ENCODE peak calls at places on chromosomes 13 and 19, in seven cellular contexts. X is HCT116, O is H1, A is GM12878, K is SK-N-SH, N is K562, B is HepG2. H is an unnamed sample.

GRCh38 chr13:24456396-24456795 is 56.2 kb downstream of the PARP4 start:
- DNase-seq in X (no peak), O (no peak), A (no peak), K (no peak), N (no peak), B (no peak), H (no peak)

GRCh38 chr19:50455992-50456391 is 20.3 kb upstream of the EMC10 start:
- DNase-seq in X (no peak), O (no peak), A (no peak), K (no peak), N (no peak), B (no peak), H (no peak)

GRCh38 chr13:100828226-100828625 is 153.6 kb upstream of the TMTC4 start:
- DNase-seq in X (no peak), O (peak; percentile 3), A (no peak), K (peak; percentile 28), N (no peak), B (peak; percentile 42), H (no peak)

GRCh38 chr19:45428385-45429231 is 4.9 kb upstream of the ERCC1 start:
- DNase-seq in X (no peak), O (no peak), A (no peak), K (peak; percentile 83), N (peak; percentile 74), B (no peak), H (no peak)

GRCh38 chr13:40819797-40820315 is 30.4 kb downstream of the SLC25A15 start:
- DNase-seq in X (no peak), O (no peak), A (no peak), K (no peak), N (no peak), B (no peak), H (no peak)

GRCh38 chr13:109451726-109452125 is 334.7 kb downstream of the IRS2 start:
- DNase-seq in X (no peak), O (no peak), A (no peak), K (peak; percentile 6), N (no peak), B (no peak), H (no peak)

GRCh38 chr19:41226874-41227390 is 7.9 kb downstream of the AXL start:
- DNase-seq in X (no peak), O (no peak), A (no peak), K (no peak), N (no peak), B (no peak), H (no peak)

GRCh38 chr19:17402982-17403855 is 2.2 kb downstream of the BST2 start:
- DNase-seq in X (no peak), O (no peak), A (no peak), K (peak; percentile 98), N (peak; percentile 98), B (no peak), H (no peak)

GRCh38 chr13:107884564-107884963 is 330.8 kb downstream of the LIG4 start:
- DNase-seq in X (no peak), O (no peak), A (no peak), K (no peak), N (peak; percentile 51), B (no peak), H (no peak)

GRCh38 chr13:96089749-96090239 is at the start of gene HS6ST3:
- DNase-seq in X (peak; percentile 10), O (peak; percentile 38), A (no peak), K (peak; percentile 79), N (peak; percentile 14), B (no peak), H (no peak)

GRCh38 chr19:11381535-11382369 is 2.4 kb downstream of the EPOR start:
- DNase-seq in X (peak; percentile 90), O (no peak), A (peak; percentile 66), K (peak; percentile 82), N (no peak), B (no peak), H (no peak)

GRCh38 chr19:1284293-1284978 is 1.2 kb upstream of the EFNA2 start:
- DNase-seq in X (no peak), O (no peak), A (no peak), K (no peak), N (no peak), B (no peak), H (no peak)

GRCh38 chr13:63435668-63436275 is 2020.1 kb upstream of the PCDH20 start:
- DNase-seq in X (peak; percentile 3), O (no peak), A (no peak), K (no peak), N (no peak), B (no peak), H (peak; percentile 18)

GRCh38 chr13:110869231-110869804 is 45.6 kb downstream of the ANKRD10 start:
- DNase-seq in X (no peak), O (no peak), A (no peak), K (no peak), N (peak; percentile 35), B (no peak), H (no peak)

GRCh38 chr19:6577410-6578125 is 13.4 kb downstream of the CD70 start:
- DNase-seq in X (no peak), O (no peak), A (peak; percentile 96), K (no peak), N (peak; percentile 36), B (no peak), H (no peak)

GRCh38 chr19:12042893-12043292 is 7.4 kb upstream of the ZNF433 start:
- DNase-seq in X (no peak), O (no peak), A (no peak), K (no peak), N (no peak), B (peak; percentile 28), H (no peak)

GRCh38 chr13:63092461-63092860 is 1676.8 kb upstream of the PCDH20 start:
- DNase-seq in X (no peak), O (no peak), A (no peak), K (no peak), N (no peak), B (no peak), H (no peak)

GRCh38 chr13:71525004-71525403 is 342.0 kb downstream of the DACH1 start:
- DNase-seq in X (no peak), O (no peak), A (no peak), K (no peak), N (no peak), B (no peak), H (no peak)

GRCh38 chr19:33350538-33351309 is 22.8 kb upstream of the CEBPG start:
- DNase-seq in X (no peak), O (no peak), A (no peak), K (no peak), N (no peak), B (no peak), H (no peak)

GRCh38 chr19:35549174-35549788 is 3.9 kb downstream of the TMEM147 start:
- DNase-seq in X (peak; percentile 34), O (no peak), A (no peak), K (peak; percentile 83), N (peak; percentile 79), B (peak; percentile 76), H (peak; percentile 33)

GRCh38 chr13:104953588-104953987 is 1581.9 kb downstream of the EFNB2 start:
- DNase-seq in X (no peak), O (no peak), A (no peak), K (peak; percentile 14), N (no peak), B (no peak), H (no peak)
- TF ChIP-seq SIN3A in X (no peak), O (no peak), A (no peak), K (no peak), N (no peak), B (no peak), H (no peak)

GRCh38 chr13:73902296-73902695 is 231.9 kb downstream of the KLF12 start:
- DNase-seq in X (no peak), O (no peak), A (no peak), K (no peak), N (no peak), B (no peak), H (no peak)

GRCh38 chr13:73900591-73900990 is 233.6 kb downstream of the KLF12 start:
- DNase-seq in X (no peak), O (no peak), A (no peak), K (no peak), N (no peak), B (no peak), H (no peak)

GRCh38 chr13:73901324-73902068 is 232.7 kb downstream of the KLF12 start:
- DNase-seq in X (no peak), O (no peak), A (no peak), K (no peak), N (no peak), B (no peak), H (no peak)

GRCh38 chr13:73898276-73898675 is 235.9 kb downstream of the KLF12 start:
- DNase-seq in X (no peak), O (no peak), A (no peak), K (peak; percentile 8), N (no peak), B (no peak), H (no peak)

DNA sequence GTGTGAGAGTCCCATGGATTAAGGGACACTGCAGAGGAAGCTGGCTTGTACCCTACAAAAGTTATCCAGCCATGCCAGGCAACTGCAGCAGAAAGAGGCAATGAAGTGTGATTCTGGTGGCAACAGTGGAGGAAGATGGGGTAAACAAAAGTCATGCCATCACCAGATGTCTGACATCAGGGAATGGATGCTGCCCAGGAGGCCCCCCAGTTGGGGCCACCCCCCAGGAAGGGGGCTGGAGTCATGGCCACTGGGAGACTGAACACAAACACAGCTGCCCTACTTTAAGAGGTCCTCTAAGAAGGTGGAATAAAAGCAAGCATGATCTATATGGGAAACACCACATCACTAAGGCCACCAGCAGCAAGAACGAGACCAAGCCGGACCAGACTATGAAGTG is 235.3 kb downstream of the KLF12 start:
- DNase-seq in X (no peak), O (no peak), A (no peak), K (no peak), N (no peak), B (no peak), H (no peak)
- TF ChIP-seq SIN3A in X (no peak), O (no peak), A (no peak), K (no peak), N (no peak), B (no peak), H (no peak)

GRCh38 chr13:65679240-65679639 is 1550.9 kb downstream of the PCDH9 start:
- DNase-seq in X (no peak), O (no peak), A (no peak), K (no peak), N (no peak), B (no peak), H (no peak)

GRCh38 chr13:65677906-65678305 is 1552.2 kb downstream of the PCDH9 start:
- DNase-seq in X (peak; percentile 12), O (no peak), A (no peak), K (no peak), N (no peak), B (no peak), H (no peak)
- TF ChIP-seq SIN3A in X (no peak), O (no peak), A (no peak), K (no peak), N (no peak), B (no peak), H (no peak)

GRCh38 chr19:52273301-52273700 is 3.9 kb downstream of the ZNF766 start:
- DNase-seq in X (no peak), O (no peak), A (no peak), K (no peak), N (no peak), B (no peak), H (no peak)

GRCh38 chr19:52274191-52274590 is 4.8 kb downstream of the ZNF766 start:
- DNase-seq in X (no peak), O (no peak), A (no peak), K (no peak), N (no peak), B (no peak), H (no peak)

DNA sequence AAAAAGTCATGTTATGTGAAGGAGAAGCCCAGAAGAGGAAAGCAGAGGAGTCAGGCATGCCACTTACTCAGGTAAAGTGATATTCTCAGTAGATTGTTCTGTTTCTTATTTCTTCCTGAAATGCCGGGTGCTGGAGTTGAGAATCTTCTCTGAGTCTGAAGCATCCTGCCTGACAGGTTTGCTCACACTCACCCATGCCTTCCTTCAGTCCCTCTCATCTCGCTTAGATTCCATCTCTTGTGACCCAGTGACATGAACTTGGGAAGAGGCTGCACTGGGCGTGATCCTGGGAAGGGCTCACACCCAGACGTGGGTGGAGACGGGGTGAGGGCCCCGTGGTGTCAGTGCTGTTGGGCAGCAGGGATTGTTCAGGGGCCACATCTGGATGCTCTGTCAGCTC is 8.1 kb downstream of the ZNF766 start:
- DNase-seq in X (no peak), O (no peak), A (no peak), K (no peak), N (no peak), B (no peak), H (no peak)
- TF ChIP-seq SIN3A in X (no peak), O (no peak), A (no peak), K (no peak), N (no peak), B (no peak), H (no peak)

H was measured in Panc1.